ENCODE peak calls at places on chromosomes 3 and 15, in five cellular contexts. N is NCI-H1417; B is adrenal gland; I is stimulated activated CD4-positive, alpha-beta T cell treated with anti-CD3 and anti-CD28 coated beads, Interleukin-12 subunit alpha, Interleukin-12 subunit beta, amount 100 ng/mL, for 24 hours; R is AG10803. P is an unnamed sample.

GRCh38 chr15:68018797-68019196 is 35.3 kb upstream of the PIAS1 start:
- DNase-seq in N (no peak), B (no peak), I (no peak), R (no peak), P (no peak)

GRCh38 chr3:117998071-117998470 is 1036.6 kb downstream of the IGSF11 start:
- DNase-seq in N (no peak), B (peak), I (no peak), R (peak), P (no peak)

GRCh38 chr3:142239421-142239820 is 14.0 kb upstream of the GK5 start:
- DNase-seq in N (no peak), B (no peak), I (no peak), R (peak), P (no peak)

GRCh38 chr15:36399276-36399675 is 180.2 kb upstream of the CDIN1 start:
- DNase-seq in N (no peak), B (no peak), I (no peak), R (no peak), P (no peak)

GRCh38 chr3:191425322-191425734 is 35.6 kb upstream of the PYDC2 start:
- DNase-seq in N (no peak), B (no peak), I (no peak), R (no peak), P (no peak)

GRCh38 chr3:179263134-179263533 is 12.2 kb upstream of the KCNMB3 start:
- DNase-seq in N (no peak), B (no peak), I (no peak), R (no peak), P (no peak)

GRCh38 chr3:45411081-45411480 is 22.7 kb downstream of the LARS2 start:
- DNase-seq in N (no peak), B (no peak), I (no peak), R (no peak), P (no peak)

GRCh38 chr3:13548696-13549512 is at the start of gene FBLN2:
- DNase-seq in N (peak), B (no peak), I (no peak), R (peak), P (peak)

GRCh38 chr15:28096720-28097431 is 2.2 kb downstream of the OCA2 start:
- DNase-seq in N (no peak), B (no peak), I (no peak), R (no peak), P (no peak)

GRCh38 chr3:10994311-10994710 is 1.8 kb downstream of the SLC6A1 start:
- DNase-seq in N (no peak), B (no peak), I (no peak), R (no peak), P (no peak)

GRCh38 chr15:82643992-82644391 is 3.2 kb downstream of the CPEB1 start:
- DNase-seq in N (no peak), B (no peak), I (no peak), R (no peak), P (no peak)

GRCh38 chr3:190375671-190376070 is 12.3 kb upstream of the CLDN16 start:
- DNase-seq in N (no peak), B (no peak), I (no peak), R (no peak), P (no peak)

GRCh38 chr15:101044625-101045235 is 125.6 kb downstream of the LRRK1 start:
- DNase-seq in N (no peak), B (no peak), I (no peak), R (no peak), P (no peak)

GRCh38 chr3:102195198-102195948 is 239.4 kb upstream of the ZPLD1 start:
- DNase-seq in N (no peak), B (no peak), I (no peak), R (no peak), P (peak)

GRCh38 chr3:50340404-50341329 is at the start of gene RASSF1:
- DNase-seq in N (no peak), B (no peak), I (no peak), R (peak), P (no peak)

GRCh38 chr15:38148476-38148875 is 104.2 kb upstream of the SPRED1 start:
- DNase-seq in N (no peak), B (no peak), I (no peak), R (peak), P (no peak)

GRCh38 chr3:40593351-40593750 is 68.6 kb downstream of the ZNF621 start:
- DNase-seq in N (no peak), B (no peak), I (no peak), R (peak), P (no peak)

P was measured in NCI-H510A treated with DMSO at 0.1 percent for 48 hours.